ENCODE peak calls at places on chromosome 15, in five cellular contexts. J is thoracic aorta; X is stimulated activated CD4-positive, alpha-beta T cell treated with anti-CD3 and anti-CD28 coated beads, Interleukin-1b, Interleukin-23, amount 100 ng/mL, for 1 hour; R is activated T-helper 1 cell treated with anti-CD3 and anti-CD28 coated beads, Interleukin-2, amount 50 U/mL, for 16 hours; B is neural crest cell. F is an unnamed sample.

GRCh38 chr15:62110000-62110851 is 43.4 kb downstream of the C2CD4A start:
- DNase-seq in B (no peak), J (no peak), X (no peak), R (no peak), F (peak; percentile 59)

GRCh38 chr15:59322056-59322755 is 50.5 kb downstream of the MYO1E start:
- DNase-seq in J (no peak), B (no peak), X (no peak), R (no peak), F (no peak)

GRCh38 chr15:33858836-33859235 is 109.5 kb upstream of the CHRM5 start:
- DNase-seq in B (no peak), J (no peak), X (no peak), R (no peak), F (no peak)

GRCh38 chr15:35319354-35319753 is 226.6 kb downstream of the DPH6 start:
- DNase-seq in R (no peak), X (no peak), B (no peak), J (no peak), F (peak; percentile 67)

GRCh38 chr15:68994149-68994548 is 20.3 kb upstream of the NOX5 start:
- DNase-seq in X (no peak), B (no peak), R (no peak), J (no peak), F (peak; percentile 17)

GRCh38 chr15:68344600-68344999 is 67.1 kb downstream of the FEM1B start:
- DNase-seq in X (no peak), R (no peak), J (no peak), B (no peak), F (peak; percentile 46)

GRCh38 chr15:59178151-59178705 is 28.4 kb upstream of the LDHAL6B start:
- DNase-seq in J (no peak), R (no peak), X (no peak), B (no peak), F (no peak)

GRCh38 chr15:81633889-81634288 is 259.9 kb upstream of the TMC3 start:
- DNase-seq in X (no peak), R (no peak), J (no peak), B (no peak), F (no peak)

GRCh38 chr15:63255485-63255990 is 21.9 kb upstream of the APH1B start:
- DNase-seq in R (no peak), B (no peak), X (no peak), J (no peak), F (no peak)

F was measured in MCF 10A.